ENCODE peak calls at places on chromosome 14, in six cellular contexts. Z, P, C, T, L and O are unnamed samples.

GRCh38 chr14:96198430-96199133 is 6.1 kb upstream of the BDKRB2 start:
- DNase-seq in Z (no peak), P (no peak), C (no peak), T (no peak), L (no peak), O (no peak)

GRCh38 chr14:105065280-105066228 is at the start of gene GPR132:
- DNase-seq in Z (peak; percentile 63), P (peak; percentile 96), C (no peak), T (peak; percentile 76), L (no peak), O (peak; percentile 76)

GRCh38 chr14:105853089-105853906 is 326.9 kb downstream of the TMEM121 start:
- DNase-seq in Z (no peak), P (peak; percentile 81), C (no peak), T (peak; percentile 7), L (no peak), O (no peak)

GRCh38 chr14:54502602-54503001 is 7.1 kb upstream of the CGRRF1 start:
- DNase-seq in Z (no peak), P (no peak), C (no peak), T (no peak), L (no peak), O (no peak)

GRCh38 chr14:40989260-40989659 is 617.4 kb upstream of the LRFN5 start:
- DNase-seq in Z (no peak), P (no peak), C (no peak), T (no peak), L (no peak), O (no peak)

GRCh38 chr14:100907240-100907639 is 3.7 kb upstream of the RTL1 start:
- DNase-seq in Z (no peak), P (no peak), C (no peak), T (no peak), L (no peak), O (no peak)

GRCh38 chr14:105537580-105538474 is 11.4 kb downstream of the TMEM121 start:
- DNase-seq in Z (peak; percentile 78), P (peak; percentile 93), C (no peak), T (peak; percentile 62), L (no peak), O (peak; percentile 68)

GRCh38 chr14:87745507-87746118 is 247.4 kb downstream of the GALC start:
- DNase-seq in Z (no peak), P (no peak), C (peak; percentile 23), T (no peak), L (no peak), O (no peak)

GRCh38 chr14:44945264-44945663 is 16.5 kb downstream of the KLHL28 start:
- DNase-seq in Z (no peak), P (no peak), C (no peak), T (no peak), L (no peak), O (no peak)

GRCh38 chr14:91963465-91963864 is 16.0 kb upstream of the FBLN5 start:
- DNase-seq in Z (no peak), P (no peak), C (no peak), T (no peak), L (no peak), O (no peak)

GRCh38 chr14:49612671-49613070 is 7.8 kb downstream of the RPL36AL start:
- DNase-seq in Z (no peak), P (peak; percentile 25), C (no peak), T (no peak), L (no peak), O (no peak)

GRCh38 chr14:43901950-43902349 is 605.1 kb downstream of the FSCB start:
- DNase-seq in Z (no peak), P (no peak), C (peak; percentile 70), T (no peak), L (no peak), O (no peak)

GRCh38 chr14:53509227-53509822 is 356.2 kb upstream of the DDHD1 start:
- DNase-seq in Z (no peak), P (no peak), C (no peak), T (peak; percentile 37), L (no peak), O (peak; percentile 88)

GRCh38 chr14:100587248-100587762 is at the start of gene BEGAIN:
- DNase-seq in Z (no peak), P (peak; percentile 40), C (no peak), T (no peak), L (no peak), O (no peak)

GRCh38 chr14:104707629-104708595 is 16.1 kb upstream of the ADSS1 start:
- DNase-seq in Z (no peak), P (no peak), C (no peak), T (no peak), L (no peak), O (no peak)

GRCh38 chr14:61125314-61126082 is 144.5 kb downstream of the SLC38A6 start:
- DNase-seq in Z (no peak), P (no peak), C (no peak), T (no peak), L (no peak), O (no peak)

GRCh38 chr14:36198378-36198777 is 21.9 kb upstream of the PTCSC3 start:
- DNase-seq in Z (no peak), P (no peak), C (no peak), T (no peak), L (no peak), O (no peak)

GRCh38 chr14:64998455-64998931 is 11.8 kb downstream of the FNTB start:
- DNase-seq in Z (no peak), P (no peak), C (no peak), T (no peak), L (no peak), O (no peak)

GRCh38 chr14:64835431-64835830 is 44.3 kb downstream of the SPTB start:
- DNase-seq in Z (no peak), P (no peak), C (no peak), T (no peak), L (no peak), O (no peak)

GRCh38 chr14:66944872-66945271 is 244.4 kb upstream of the GARIN2 start:
- DNase-seq in Z (no peak), P (no peak), C (peak; percentile 19), T (no peak), L (no peak), O (no peak)

GRCh38 chr14:101489092-101489760 is 72.1 kb upstream of the DIO3 start:
- DNase-seq in Z (no peak), P (no peak), C (peak; percentile 12), T (no peak), L (no peak), O (no peak)

GRCh38 chr14:57519051-57519450 is 25.4 kb upstream of the CCDC198 start:
- DNase-seq in Z (no peak), P (no peak), C (peak; percentile 48), T (no peak), L (no peak), O (no peak)

GRCh38 chr14:32559048-32559447 is 229.9 kb downstream of the AKAP6 start:
- DNase-seq in Z (no peak), P (no peak), C (no peak), T (no peak), L (no peak), O (no peak)

GRCh38 chr14:57692671-57693070 is 173.2 kb downstream of the SLC35F4 start:
- DNase-seq in Z (no peak), P (no peak), C (peak; percentile 39), T (no peak), L (no peak), O (no peak)

GRCh38 chr14:26138764-26139445 is 458.9 kb downstream of the NOVA1 start:
- DNase-seq in Z (no peak), P (no peak), C (no peak), T (no peak), L (no peak), O (no peak)

GRCh38 chr14:101719045-101719645 is 42.4 kb upstream of the PPP2R5C start:
- DNase-seq in Z (peak; percentile 19), P (no peak), C (no peak), T (no peak), L (peak; percentile 88), O (no peak)

GRCh38 chr14:50871914-50872732 is at the start of gene ABHD12B:
- DNase-seq in Z (no peak), P (peak; percentile 79), C (no peak), T (no peak), L (no peak), O (no peak)

GRCh38 chr14:69538766-69539165 is 35.9 kb downstream of the CCDC177 start:
- DNase-seq in Z (no peak), P (no peak), C (no peak), T (no peak), L (no peak), O (no peak)

GRCh38 chr14:69540654-69541335 is 33.9 kb downstream of the CCDC177 start:
- DNase-seq in Z (no peak), P (no peak), C (no peak), T (no peak), L (no peak), O (no peak)

GRCh38 chr14:69542311-69542710 is 32.4 kb downstream of the CCDC177 start:
- DNase-seq in Z (no peak), P (no peak), C (no peak), T (no peak), L (no peak), O (no peak)

GRCh38 chr14:69536976-69537375 is 37.7 kb downstream of the CCDC177 start:
- DNase-seq in Z (no peak), P (no peak), C (no peak), T (no peak), L (no peak), O (no peak)

GRCh38 chr14:69539631-69540410 is 34.9 kb downstream of the CCDC177 start:
- DNase-seq in Z (peak; percentile 31), P (no peak), C (no peak), T (peak; percentile 21), L (no peak), O (no peak)
- H3K4me3 ChIP-seq in Z (no peak overlapping the region), P (no peak overlapping the region), C (no peak overlapping the region), T (no peak overlapping the region), L (no peak overlapping the region), O (no peak overlapping the region)

GRCh38 chr14:77026166-77026929 is 2.2 kb downstream of the IRF2BPL start:
- DNase-seq in Z (peak; percentile 52), P (peak; percentile 90), C (no peak), T (no peak), L (no peak), O (peak; percentile 81)
- TF ChIP-seq POLR2AphosphoS5 in Z (peak; percentile 10), P (peak; percentile 18), C (no peak), T (peak; percentile 28), L (no peak), O (no peak)

GRCh38 chr14:22428681-22429315 is 160.2 kb downstream of the DAD1 start:
- DNase-seq in Z (no peak), P (no peak), C (no peak), T (no peak), L (no peak), O (no peak)
- H3K4me3 ChIP-seq in Z (no peak overlapping the region), P (peak overlapping the region; percentile 21), C (no peak overlapping the region), T (no peak overlapping the region), L (no peak overlapping the region), O (no peak overlapping the region)

GRCh38 chr14:73246387-73247150 is 9.3 kb downstream of the PAPLN start:
- DNase-seq in Z (no peak), P (peak; percentile 53), C (no peak), T (no peak), L (no peak), O (no peak)

GRCh38 chr14:73243748-73244147 is 6.4 kb downstream of the PAPLN start:
- DNase-seq in Z (no peak), P (no peak), C (no peak), T (no peak), L (no peak), O (no peak)

GRCh38 chr14:73244541-73244940 is 7.2 kb downstream of the PAPLN start:
- DNase-seq in Z (no peak), P (peak; percentile 51), C (no peak), T (no peak), L (no peak), O (no peak)

GRCh38 chr14:73243341-73243740 is 6.0 kb downstream of the PAPLN start:
- DNase-seq in Z (no peak), P (peak; percentile 30), C (no peak), T (no peak), L (no peak), O (no peak)

GRCh38 chr14:73245401-73246325 is 8.4 kb downstream of the PAPLN start:
- DNase-seq in Z (peak; percentile 62), P (peak; percentile 95), C (no peak), T (peak; percentile 65), L (no peak), O (no peak)
- TF ChIP-seq POLR2AphosphoS5 in Z (no peak), P (peak; percentile 56), C (no peak), T (no peak), L (peak; percentile 17), O (no peak)